ENCODE peak calls at places on chromosomes 5 and 9, in five cellular contexts. One of them, this sample, is unnamed.

GRCh38 chr5:139956342-139956741 is 86.8 kb downstream of the NRG2 start:
- DNase-seq in ovary: no peak
- DNase-seq in colonic mucosa: no peak
- DNase-seq in AG04450: no peak
- DNase-seq in kidney: no peak
- DNase-seq in this sample: no peak

GRCh38 chr9:136857606-136858412 is 5.7 kb downstream of the MAMDC4 start:
- DNase-seq in ovary: peak; percentile 28
- DNase-seq in colonic mucosa: peak; percentile 86
- DNase-seq in AG04450: no peak
- DNase-seq in kidney: peak; percentile 82
- DNase-seq in this sample: peak; percentile 79

GRCh38 chr9:137453643-137454081 is 5.5 kb downstream of the NSMF start:
- DNase-seq in ovary: peak; percentile 72
- DNase-seq in colonic mucosa: peak; percentile 88
- DNase-seq in AG04450: peak; percentile 20
- DNase-seq in kidney: peak; percentile 92
- DNase-seq in this sample: peak; percentile 79

GRCh38 chr9:72396247-72397091 is 31.5 kb upstream of the ZFAND5 start:
- DNase-seq in ovary: no peak
- DNase-seq in colonic mucosa: no peak
- DNase-seq in AG04450: peak; percentile 74
- DNase-seq in kidney: no peak
- DNase-seq in this sample: peak; percentile 68

GRCh38 chr9:4375424-4376195 is 75.7 kb upstream of the GLIS3 start:
- DNase-seq in ovary: no peak
- DNase-seq in colonic mucosa: no peak
- DNase-seq in AG04450: peak; percentile 27
- DNase-seq in kidney: no peak
- DNase-seq in this sample: no peak

GRCh38 chr5:33850100-33850594 is 41.6 kb downstream of the ADAMTS12 start:
- DNase-seq in ovary: no peak
- DNase-seq in colonic mucosa: no peak
- DNase-seq in AG04450: no peak
- DNase-seq in kidney: no peak
- DNase-seq in this sample: no peak

GRCh38 chr5:68659876-68660275 is 433.9 kb upstream of the SLC30A5 start:
- DNase-seq in ovary: no peak
- DNase-seq in colonic mucosa: no peak
- DNase-seq in AG04450: no peak
- DNase-seq in kidney: no peak
- DNase-seq in this sample: no peak

GRCh38 chr5:154866841-154867240 is 8.4 kb downstream of the CNOT8 start:
- DNase-seq in ovary: no peak
- DNase-seq in colonic mucosa: no peak
- DNase-seq in AG04450: no peak
- DNase-seq in kidney: no peak
- DNase-seq in this sample: no peak

GRCh38 chr9:124792257-124792975 is 15.5 kb downstream of the OLFML2A start:
- DNase-seq in ovary: no peak
- DNase-seq in colonic mucosa: no peak
- DNase-seq in AG04450: no peak
- DNase-seq in kidney: no peak
- DNase-seq in this sample: peak; percentile 46

GRCh38 chr5:179371123-179371515 is 25.9 kb upstream of the ADAMTS2 start:
- DNase-seq in ovary: no peak
- DNase-seq in colonic mucosa: no peak
- DNase-seq in AG04450: no peak
- DNase-seq in kidney: no peak
- DNase-seq in this sample: no peak

GRCh38 chr9:3001311-3001710 is 157.4 kb upstream of the PUM3 start:
- DNase-seq in ovary: no peak
- DNase-seq in colonic mucosa: no peak
- DNase-seq in AG04450: no peak
- DNase-seq in kidney: no peak
- DNase-seq in this sample: no peak

GRCh38 chr5:134510970-134511795 is 14.3 kb upstream of the JADE2 start:
- DNase-seq in ovary: no peak
- DNase-seq in colonic mucosa: no peak
- DNase-seq in AG04450: no peak
- DNase-seq in kidney: peak; percentile 74
- DNase-seq in this sample: peak; percentile 51

GRCh38 chr5:134226441-134227192 is 744 bp upstream of the PPP2CA start:
- DNase-seq in ovary: no peak
- DNase-seq in colonic mucosa: peak; percentile 89
- DNase-seq in AG04450: no peak
- DNase-seq in kidney: no peak
- DNase-seq in this sample: peak; percentile 91

GRCh38 chr5:153350192-153350883 is 140.1 kb upstream of the GRIA1 start:
- DNase-seq in ovary: no peak
- DNase-seq in colonic mucosa: no peak
- DNase-seq in AG04450: no peak
- DNase-seq in kidney: no peak
- DNase-seq in this sample: no peak

GRCh38 chr9:9612270-9612669 is 1000.5 kb downstream of the PTPRD start:
- DNase-seq in ovary: no peak
- DNase-seq in colonic mucosa: peak; percentile 19
- DNase-seq in AG04450: no peak
- DNase-seq in kidney: no peak
- DNase-seq in this sample: peak; percentile 24

GRCh38 chr5:38724301-38725030 is 121.3 kb upstream of the OSMR start:
- DNase-seq in ovary: no peak
- DNase-seq in colonic mucosa: no peak
- DNase-seq in AG04450: no peak
- DNase-seq in kidney: no peak
- DNase-seq in this sample: no peak

GRCh38 chr5:80206282-80206681 is 49.6 kb downstream of the SERINC5 start:
- DNase-seq in ovary: no peak
- DNase-seq in colonic mucosa: no peak
- DNase-seq in AG04450: peak; percentile 10
- DNase-seq in kidney: no peak
- DNase-seq in this sample: no peak

GRCh38 chr5:146137967-146138403 is 32.6 kb upstream of the PLAC8L1 start:
- DNase-seq in ovary: no peak
- DNase-seq in colonic mucosa: peak; percentile 24
- DNase-seq in AG04450: peak; percentile 39
- DNase-seq in kidney: no peak
- DNase-seq in this sample: peak; percentile 37

DNA sequence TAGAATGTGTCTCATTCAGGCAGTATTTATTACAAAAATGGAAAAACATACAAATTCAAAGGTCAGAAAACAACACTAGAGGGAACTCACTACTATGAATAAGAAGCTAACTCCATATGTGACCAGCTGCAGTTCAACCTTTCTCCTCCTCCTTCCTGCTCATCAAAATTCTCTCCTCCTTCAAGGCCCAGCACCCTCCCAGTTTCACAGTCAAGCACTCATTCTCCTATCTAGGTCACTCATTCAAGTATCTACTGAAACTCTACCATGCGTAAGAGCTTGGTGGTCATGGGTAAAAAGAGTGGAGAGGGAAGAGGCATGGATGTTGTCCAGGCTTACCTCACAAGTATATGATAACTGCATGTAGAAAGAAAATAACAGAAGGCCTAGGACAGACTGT is 27.6 kb downstream of the ECPAS start:
- DNase-seq in ovary: no peak
- DNase-seq in colonic mucosa: no peak
- DNase-seq in AG04450: no peak
- DNase-seq in kidney: no peak
- DNase-seq in this sample: no peak
- H3K27ac ChIP-seq in ovary: no peak overlapping the region
- H3K27ac ChIP-seq in colonic mucosa: no peak overlapping the region
- H3K27ac ChIP-seq in AG04450: no peak overlapping the region
- H3K27ac ChIP-seq in kidney: no peak overlapping the region
- H3K27ac ChIP-seq in this sample: peak overlapping the region; percentile 41

GRCh38 chr5:1124181-1125029 is 12.5 kb upstream of the SLC12A7 start:
- DNase-seq in ovary: no peak
- DNase-seq in colonic mucosa: no peak
- DNase-seq in AG04450: no peak
- DNase-seq in kidney: no peak
- DNase-seq in this sample: no peak

GRCh38 chr5:1122511-1123284 is 10.8 kb upstream of the SLC12A7 start:
- DNase-seq in ovary: no peak
- DNase-seq in colonic mucosa: no peak
- DNase-seq in AG04450: no peak
- DNase-seq in kidney: no peak
- DNase-seq in this sample: no peak

GRCh38 chr5:1125030-1125357 is 13.1 kb upstream of the SLC12A7 start:
- DNase-seq in ovary: no peak
- DNase-seq in colonic mucosa: no peak
- DNase-seq in AG04450: no peak
- DNase-seq in kidney: no peak
- DNase-seq in this sample: no peak

GRCh38 chr5:1121891-1122290 is 10.0 kb upstream of the SLC12A7 start:
- DNase-seq in ovary: no peak
- DNase-seq in colonic mucosa: no peak
- DNase-seq in AG04450: no peak
- DNase-seq in kidney: no peak
- DNase-seq in this sample: no peak

GRCh38 chr5:1123418-1124147 is 11.7 kb upstream of the SLC12A7 start:
- DNase-seq in ovary: no peak
- DNase-seq in colonic mucosa: no peak
- DNase-seq in AG04450: no peak
- DNase-seq in kidney: no peak
- DNase-seq in this sample: no peak
- H3K27ac ChIP-seq in ovary: no peak overlapping the region
- H3K27ac ChIP-seq in colonic mucosa: no peak overlapping the region
- H3K27ac ChIP-seq in AG04450: no peak overlapping the region
- H3K27ac ChIP-seq in kidney: no peak overlapping the region
- H3K27ac ChIP-seq in this sample: no peak overlapping the region

DNA sequence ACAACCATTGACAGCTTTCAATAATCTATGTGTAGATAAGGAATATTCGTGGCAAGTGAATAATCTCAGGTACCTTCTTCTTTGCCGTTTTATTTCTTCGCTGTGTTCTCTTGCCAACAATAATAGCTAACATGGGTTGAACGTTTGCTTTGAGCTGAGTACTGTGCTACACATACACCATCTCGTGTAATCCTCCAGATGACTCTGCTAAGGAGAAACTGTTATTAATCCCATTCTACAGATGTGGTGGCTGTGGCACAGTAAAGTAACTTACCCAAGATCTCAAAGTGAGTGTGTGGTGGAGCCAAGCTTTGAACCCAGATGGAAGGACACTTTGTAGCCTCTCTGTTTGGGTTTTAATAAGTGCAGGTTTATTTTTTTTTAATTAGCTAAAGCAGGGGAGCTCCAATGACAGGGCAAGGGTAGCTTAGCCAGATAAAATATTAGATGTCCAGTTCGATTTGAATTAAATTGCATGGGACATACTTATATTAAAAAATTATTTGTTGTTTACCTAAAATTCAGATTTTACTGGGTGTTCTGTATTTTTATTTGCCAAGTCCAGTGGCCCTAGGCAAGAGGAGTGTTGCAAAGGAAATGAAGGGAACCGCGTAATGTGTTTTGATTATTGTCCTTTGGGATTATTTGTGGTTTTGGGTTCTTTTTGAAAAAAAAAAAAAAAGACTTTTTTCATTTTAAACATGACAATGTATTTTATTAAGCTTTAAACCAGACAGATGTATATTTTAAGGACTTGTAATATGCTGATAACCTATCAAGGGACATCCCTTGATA is 179.5 kb downstream of the C9orf152 start:
- DNase-seq in ovary: no peak
- DNase-seq in colonic mucosa: no peak
- DNase-seq in AG04450: no peak
- DNase-seq in kidney: no peak
- DNase-seq in this sample: no peak
- H3K27ac ChIP-seq in ovary: no peak overlapping the region
- H3K27ac ChIP-seq in colonic mucosa: no peak overlapping the region
- H3K27ac ChIP-seq in AG04450: no peak overlapping the region
- H3K27ac ChIP-seq in kidney: peak overlapping the region; percentile 63
- H3K27ac ChIP-seq in this sample: no peak overlapping the region

DNA sequence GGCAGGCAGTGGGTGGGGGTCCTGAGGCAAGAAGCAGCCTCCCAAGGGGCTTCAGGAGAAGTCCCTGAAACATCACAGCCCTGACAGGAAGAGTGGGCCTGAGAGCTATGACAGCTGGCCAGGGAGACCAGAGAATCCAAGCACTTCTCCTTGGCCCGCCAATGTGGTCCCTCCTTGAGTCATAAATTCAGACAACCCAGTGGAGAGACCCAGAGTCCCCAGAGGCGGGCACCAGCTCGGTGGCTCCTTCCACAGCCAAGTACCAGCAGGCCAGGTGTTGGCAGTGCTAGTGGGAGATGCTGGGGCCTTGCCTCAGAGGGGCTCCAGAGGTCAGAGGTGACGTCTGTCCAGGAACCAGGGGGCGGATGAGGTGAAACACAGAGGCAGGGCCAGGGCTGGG is 1.6 kb upstream of the DOK3 start:
- DNase-seq in ovary: no peak
- DNase-seq in colonic mucosa: no peak
- DNase-seq in AG04450: no peak
- DNase-seq in kidney: no peak
- DNase-seq in this sample: no peak
- H3K27ac ChIP-seq in ovary: no peak overlapping the region
- H3K27ac ChIP-seq in colonic mucosa: peak overlapping the region; percentile 40
- H3K27ac ChIP-seq in AG04450: no peak overlapping the region
- H3K27ac ChIP-seq in kidney: no peak overlapping the region
- H3K27ac ChIP-seq in this sample: peak overlapping the region; percentile 28

GRCh38 chr5:87195616-87196015 is 72.1 kb upstream of the RASA1 start:
- DNase-seq in ovary: no peak
- DNase-seq in colonic mucosa: no peak
- DNase-seq in AG04450: no peak
- DNase-seq in kidney: no peak
- DNase-seq in this sample: no peak

GRCh38 chr5:87190687-87191086 is 77.0 kb upstream of the RASA1 start:
- DNase-seq in ovary: no peak
- DNase-seq in colonic mucosa: no peak
- DNase-seq in AG04450: no peak
- DNase-seq in kidney: no peak
- DNase-seq in this sample: no peak

GRCh38 chr5:87191645-87192044 is 76.0 kb upstream of the RASA1 start:
- DNase-seq in ovary: no peak
- DNase-seq in colonic mucosa: no peak
- DNase-seq in AG04450: no peak
- DNase-seq in kidney: no peak
- DNase-seq in this sample: no peak

GRCh38 chr5:87190041-87190440 is 77.6 kb upstream of the RASA1 start:
- DNase-seq in ovary: no peak
- DNase-seq in colonic mucosa: no peak
- DNase-seq in AG04450: no peak
- DNase-seq in kidney: no peak
- DNase-seq in this sample: no peak

DNA sequence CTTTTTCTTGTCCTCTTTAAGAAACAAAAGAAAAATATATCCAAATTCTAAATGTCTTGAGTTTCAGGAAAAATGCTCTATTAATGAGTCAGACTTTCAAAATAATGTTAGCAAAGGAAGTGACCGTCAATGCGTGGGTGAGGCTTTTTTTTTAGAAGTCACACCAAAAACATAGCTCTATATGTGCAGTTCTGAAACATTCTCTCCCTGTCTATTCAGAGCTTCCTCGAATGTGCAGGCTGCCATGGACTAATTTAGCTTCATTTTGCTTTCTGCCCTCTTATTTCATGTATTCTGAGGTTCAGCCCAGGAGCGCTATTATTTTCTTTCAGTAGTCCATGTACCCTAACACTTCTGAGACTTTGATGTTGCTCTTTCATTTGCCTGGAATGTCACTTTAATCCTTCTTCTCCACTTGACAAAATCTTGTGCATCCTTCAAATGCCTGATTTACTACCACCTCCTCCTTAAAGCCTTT is 72.5 kb upstream of the RASA1 start:
- DNase-seq in ovary: no peak
- DNase-seq in colonic mucosa: no peak
- DNase-seq in AG04450: peak; percentile 24
- DNase-seq in kidney: no peak
- DNase-seq in this sample: no peak
- H3K27ac ChIP-seq in ovary: no peak overlapping the region
- H3K27ac ChIP-seq in colonic mucosa: no peak overlapping the region
- H3K27ac ChIP-seq in AG04450: peak overlapping the region; percentile 43
- H3K27ac ChIP-seq in kidney: no peak overlapping the region
- H3K27ac ChIP-seq in this sample: no peak overlapping the region